ENCODE peak calls at places on chromosomes 1 and 21, in nine cellular contexts. D, J, X, Q, O, B, N, I and U are unnamed samples.

GRCh38 chr1:216081445-216081844 is 341.8 kb downstream of the USH2A start:
- DNase-seq in D (no peak), J (no peak), X (no peak), Q (no peak), O (no peak), B (no peak), N (no peak), I (no peak), U (no peak)

GRCh38 chr1:185585770-185586169 is 148.4 kb upstream of the HMCN1 start:
- DNase-seq in D (no peak), J (no peak), X (no peak), Q (no peak), O (no peak), B (no peak), N (no peak), I (no peak), U (no peak)

GRCh38 chr1:232169436-232169835 is 460.5 kb downstream of the SIPA1L2 start:
- DNase-seq in D (no peak), J (no peak), X (no peak), Q (no peak), O (no peak), B (no peak), N (no peak), I (no peak), U (no peak)

GRCh38 chr1:176058686-176059085 is 148.4 kb downstream of the COP1 start:
- DNase-seq in D (no peak), J (no peak), X (no peak), Q (no peak), O (no peak), B (peak), N (no peak), I (peak), U (no peak)

GRCh38 chr1:46554236-46555080 is 3.0 kb upstream of the KNCN start:
- DNase-seq in D (no peak), J (no peak), X (no peak), Q (no peak), O (no peak), B (no peak), N (no peak), I (no peak), U (peak)

GRCh38 chr21:41164981-41165650 is 2.8 kb upstream of the BACE2 start:
- DNase-seq in D (no peak), J (no peak), X (no peak), Q (no peak), O (no peak), B (no peak), N (no peak), I (no peak), U (no peak)

GRCh38 chr1:21783679-21784603 is 992 bp upstream of the USP48 start:
- DNase-seq in D (no peak), J (no peak), X (no peak), Q (no peak), O (no peak), B (peak), N (peak), I (peak), U (peak)

GRCh38 chr1:118485757-118486156 is 300.7 kb upstream of the SPAG17 start:
- DNase-seq in D (no peak), J (no peak), X (no peak), Q (no peak), O (no peak), B (no peak), N (no peak), I (no peak), U (no peak)

GRCh38 chr1:42670425-42670824 is 11.8 kb upstream of the YBX1 start:
- DNase-seq in D (no peak), J (no peak), X (no peak), Q (no peak), O (no peak), B (no peak), N (no peak), I (no peak), U (no peak)

GRCh38 chr1:27400963-27401341 is 8.5 kb downstream of the GPR3 start:
- DNase-seq in D (no peak), J (no peak), X (no peak), Q (no peak), O (no peak), B (no peak), N (no peak), I (no peak), U (no peak)

GRCh38 chr1:30814292-30814691 is 56.7 kb upstream of the LAPTM5 start:
- DNase-seq in D (no peak), J (no peak), X (no peak), Q (no peak), O (no peak), B (no peak), N (no peak), I (no peak), U (no peak)

GRCh38 chr1:61192666-61193325 is 110.4 kb downstream of the NFIA start:
- DNase-seq in D (no peak), J (no peak), X (no peak), Q (no peak), O (no peak), B (no peak), N (no peak), I (no peak), U (no peak)

GRCh38 chr1:10819198-10819901 is 22.9 kb upstream of the CASZ1 start:
- DNase-seq in D (no peak), J (no peak), X (no peak), Q (no peak), O (no peak), B (no peak), N (no peak), I (no peak), U (no peak)

GRCh38 chr1:193333166-193333565 is 146.8 kb upstream of the B3GALT2 start:
- DNase-seq in D (no peak), J (no peak), X (no peak), Q (no peak), O (no peak), B (no peak), N (no peak), I (no peak), U (no peak)

GRCh38 chr1:55986003-55986402 is 593.4 kb downstream of the PLPP3 start:
- DNase-seq in D (no peak), J (no peak), X (no peak), Q (no peak), O (no peak), B (no peak), N (no peak), I (no peak), U (no peak)

GRCh38 chr1:51553911-51554310 is 34.8 kb upstream of the EPS15 start:
- DNase-seq in D (no peak), J (no peak), X (no peak), Q (no peak), O (no peak), B (no peak), N (no peak), I (no peak), U (no peak)

GRCh38 chr1:215824245-215824644 is 257.1 kb downstream of the KCTD3 start:
- DNase-seq in D (no peak), J (no peak), X (no peak), Q (no peak), O (no peak), B (peak), N (no peak), I (no peak), U (no peak)

GRCh38 chr1:214364335-214364734 is 83.4 kb downstream of the SMYD2 start:
- DNase-seq in D (no peak), J (peak), X (no peak), Q (no peak), O (no peak), B (no peak), N (no peak), I (no peak), U (no peak)

GRCh38 chr21:42925114-42925907 is at the start of gene ERVH48-1:
- DNase-seq in D (no peak), J (no peak), X (no peak), Q (no peak), O (no peak), B (no peak), N (no peak), I (no peak), U (no peak)

GRCh38 chr1:75796376-75797272 is at the start of gene MSH4:
- DNase-seq in D (peak), J (no peak), X (no peak), Q (peak), O (no peak), B (no peak), N (no peak), I (peak), U (no peak)

GRCh38 chr1:2447274-2448097 is 28.6 kb upstream of the PLCH2 start:
- DNase-seq in D (no peak), J (no peak), X (no peak), Q (no peak), O (no peak), B (no peak), N (no peak), I (no peak), U (no peak)

GRCh38 chr1:22420456-22421053 is 31.1 kb upstream of the ZBTB40 start:
- DNase-seq in D (peak), J (peak), X (peak), Q (peak), O (no peak), B (peak), N (peak), I (peak), U (peak)

GRCh38 chr1:95012389-95012788 is 60.4 kb downstream of the ALG14 start:
- DNase-seq in D (no peak), J (no peak), X (no peak), Q (no peak), O (no peak), B (peak), N (no peak), I (no peak), U (no peak)

GRCh38 chr1:2554621-2555387 is 1.4 kb upstream of the TNFRSF14 start:
- DNase-seq in D (no peak), J (peak), X (no peak), Q (peak), O (no peak), B (no peak), N (peak), I (peak), U (no peak)

GRCh38 chr1:90402893-90403849 is 313.9 kb downstream of the BARHL2 start:
- DNase-seq in D (no peak), J (no peak), X (no peak), Q (no peak), O (peak), B (peak), N (no peak), I (peak), U (no peak)

GRCh38 chr1:5888606-5889211 is 103.5 kb downstream of the NPHP4 start:
- DNase-seq in D (no peak), J (no peak), X (no peak), Q (no peak), O (no peak), B (no peak), N (no peak), I (peak), U (no peak)

GRCh38 chr1:62426238-62426637 is 10.6 kb upstream of the USP1 start:
- DNase-seq in D (no peak), J (no peak), X (no peak), Q (no peak), O (no peak), B (no peak), N (no peak), I (no peak), U (no peak)

GRCh38 chr1:235069577-235070563 is 58.8 kb downstream of the TOMM20 start:
- DNase-seq in D (peak), J (peak), X (no peak), Q (no peak), O (no peak), B (peak), N (no peak), I (no peak), U (peak)